ENCODE peak calls at places on chromosomes 2 and 18, in eight cellular contexts. U is GM12864, G is hepatocyte, H is fibroblast of villous mesenchyme, T is SK-N-SH, R is IMR-90, V is HFF-Myc, P is mucosa of descending colon. X is an unnamed sample.

GRCh38 chr2:174331731-174332606 is 2.8 kb upstream of the SP9 start:
- DNase-seq in U (no peak), G (no peak), H (no peak), T (no peak), R (no peak), V (no peak), P (no peak), X (no peak)

GRCh38 chr2:120397362-120397811 is 51.5 kb downstream of the INHBB start:
- DNase-seq in U (no peak), G (peak; percentile 37), H (peak; percentile 3), T (no peak), R (no peak), V (peak; percentile 1), P (no peak), X (no peak)

GRCh38 chr2:1685957-1686783 is 58.1 kb downstream of the PXDN start:
- DNase-seq in U (no peak), G (no peak), H (no peak), T (no peak), R (peak; percentile 62), V (no peak), P (no peak), X (no peak)

GRCh38 chr2:45432406-45432805 is 178.7 kb downstream of the SRBD1 start:
- DNase-seq in U (no peak), G (no peak), H (no peak), T (no peak), R (peak; percentile 12), V (no peak), P (no peak), X (no peak)

GRCh38 chr2:231941673-231942072 is 15.5 kb upstream of the NPPC start:
- DNase-seq in U (no peak), G (no peak), H (no peak), T (no peak), R (no peak), V (no peak), P (no peak), X (no peak)

GRCh38 chr2:240293865-240294461 is 141.5 kb upstream of the GPC1 start:
- DNase-seq in U (no peak), G (no peak), H (no peak), T (peak; percentile 19), R (peak; percentile 6), V (no peak), P (no peak), X (no peak)

GRCh38 chr18:23143059-23143831 is 8.0 kb downstream of the CABLES1 start:
- DNase-seq in U (no peak), G (peak; percentile 70), H (peak; percentile 44), T (no peak), R (no peak), V (no peak), P (peak; percentile 62), X (no peak)

GRCh38 chr2:74391209-74391579 is 11.1 kb upstream of the DCTN1 start:
- DNase-seq in U (no peak), G (peak; percentile 36), H (peak; percentile 32), T (no peak), R (peak; percentile 22), V (no peak), P (no peak), X (no peak)

DNA sequence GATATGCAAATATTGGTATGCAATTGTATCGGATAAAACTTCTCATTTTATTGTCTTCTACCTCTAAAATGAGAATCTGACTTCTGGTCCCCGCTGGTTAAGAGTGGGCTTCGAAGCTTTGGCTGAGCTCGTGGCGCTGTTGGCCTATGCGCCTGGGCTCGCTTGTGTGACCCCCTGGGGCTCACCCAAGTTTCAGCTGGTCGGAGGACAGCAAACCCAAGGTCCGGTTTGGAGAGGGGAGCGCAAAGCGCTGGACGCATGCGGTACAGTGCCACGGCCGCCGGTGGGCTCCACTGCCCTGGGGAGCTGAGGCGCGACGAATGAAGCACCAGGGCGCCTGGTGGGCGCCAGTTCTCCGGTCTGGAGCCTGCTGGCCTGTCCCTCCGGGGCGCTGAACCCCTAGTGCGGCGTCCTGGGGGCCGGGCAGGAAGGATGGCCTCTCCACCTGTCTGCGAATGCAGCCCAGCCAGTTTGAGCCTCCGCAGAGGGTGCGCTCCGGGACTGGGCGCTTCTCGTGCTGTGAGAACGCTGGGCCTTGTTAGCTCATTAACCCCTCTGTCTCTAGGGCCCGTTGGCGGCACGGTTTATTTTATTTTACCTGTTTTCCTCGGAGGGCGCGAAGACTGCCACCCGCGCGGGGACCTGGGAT is 10.3 kb downstream of the MEIS1 start:
- DNase-seq in U (no peak), G (peak; percentile 35), H (peak; percentile 73), T (no peak), R (no peak), V (no peak), P (no peak), X (no peak)
- TF ChIP-seq CTCF in U (no peak), G (peak; percentile 14), H (peak; percentile 43), T (no peak), R (peak; percentile 24), V (no peak), P (no peak), X (no peak)

DNA sequence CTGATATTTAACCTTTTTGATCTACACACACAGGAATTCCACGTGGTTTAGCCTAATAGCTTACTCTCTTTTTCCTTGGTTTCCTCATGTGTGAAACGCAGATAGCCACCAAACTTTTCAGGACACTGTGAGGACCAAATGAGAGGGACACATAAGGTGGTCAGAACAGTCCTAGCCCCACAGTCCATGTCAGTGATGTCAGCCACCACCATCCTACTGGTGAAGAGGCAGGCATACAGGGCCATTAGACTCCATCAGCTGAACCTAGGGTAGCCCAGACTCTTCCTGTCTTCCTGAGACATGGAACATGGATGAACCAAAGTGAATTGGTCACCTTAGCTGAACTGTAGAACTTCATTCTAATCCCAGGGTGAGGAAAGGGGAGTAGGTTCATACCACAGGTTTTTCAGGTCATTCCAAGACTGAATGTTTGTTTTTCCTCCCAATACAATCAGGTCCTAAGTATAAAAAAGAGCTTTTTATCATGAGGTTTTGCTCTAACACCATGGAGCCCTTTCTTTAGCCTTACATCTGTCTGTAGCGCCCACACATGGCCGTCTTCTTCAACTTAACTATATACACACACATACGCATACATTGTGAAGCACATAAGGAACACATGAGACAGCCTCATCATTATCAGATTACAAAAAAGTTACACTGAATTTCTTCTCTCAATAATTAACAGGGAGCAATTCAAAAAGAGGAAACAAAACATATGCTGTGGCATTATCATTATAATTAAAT is 18.4 kb upstream of the NFE2L2 start:
- DNase-seq in U (no peak), G (no peak), H (no peak), T (no peak), R (no peak), V (no peak), P (no peak), X (no peak)
- TF ChIP-seq CTCF in U (no peak), G (no peak), H (no peak), T (no peak), R (no peak), V (no peak), P (no peak), X (no peak)

GRCh38 chr2:182650704-182651103 is 65.4 kb upstream of the DNAJC10 start:
- DNase-seq in U (no peak), G (peak; percentile 23), H (peak; percentile 75), T (peak; percentile 16), R (peak; percentile 76), V (peak; percentile 35), P (no peak), X (peak; percentile 18)

GRCh38 chr2:182647499-182647787 is 68.6 kb upstream of the DNAJC10 start:
- DNase-seq in U (no peak), G (no peak), H (no peak), T (no peak), R (no peak), V (no peak), P (no peak), X (no peak)

GRCh38 chr2:182652326-182652725 is 63.7 kb upstream of the DNAJC10 start:
- DNase-seq in U (no peak), G (no peak), H (no peak), T (no peak), R (no peak), V (no peak), P (no peak), X (no peak)

GRCh38 chr2:182646763-182647498 is 69.1 kb upstream of the DNAJC10 start:
- DNase-seq in U (no peak), G (no peak), H (no peak), T (peak; percentile 31), R (no peak), V (no peak), P (no peak), X (no peak)

DNA sequence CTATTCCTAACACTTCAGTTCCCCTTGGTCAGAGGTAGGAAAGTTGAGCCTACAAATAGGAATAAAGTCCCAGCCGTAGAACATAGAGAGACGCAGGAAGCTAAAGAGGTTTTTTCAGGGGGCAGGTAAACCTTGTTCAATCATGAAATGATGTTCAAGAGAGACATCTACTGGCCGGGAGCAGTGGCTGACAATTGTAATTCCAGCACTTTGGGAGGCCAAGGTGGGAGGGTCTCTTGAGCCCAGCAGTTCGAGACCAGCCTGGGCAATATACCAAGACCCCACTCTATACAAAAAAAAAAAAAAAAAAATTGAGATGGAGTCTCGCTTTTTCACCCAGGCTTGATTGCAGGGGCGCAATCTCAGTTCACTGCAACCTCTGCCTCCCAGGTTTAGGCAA is 66.7 kb upstream of the DNAJC10 start:
- DNase-seq in U (no peak), G (peak; percentile 56), H (peak; percentile 43), T (peak; percentile 38), R (peak; percentile 46), V (peak; percentile 15), P (no peak), X (peak; percentile 21)
- TF ChIP-seq CTCF in U (peak; percentile 55), G (peak; percentile 72), H (peak; percentile 62), T (peak; percentile 72), R (peak; percentile 70), V (peak; percentile 62), P (no peak), X (peak; percentile 60)

DNA sequence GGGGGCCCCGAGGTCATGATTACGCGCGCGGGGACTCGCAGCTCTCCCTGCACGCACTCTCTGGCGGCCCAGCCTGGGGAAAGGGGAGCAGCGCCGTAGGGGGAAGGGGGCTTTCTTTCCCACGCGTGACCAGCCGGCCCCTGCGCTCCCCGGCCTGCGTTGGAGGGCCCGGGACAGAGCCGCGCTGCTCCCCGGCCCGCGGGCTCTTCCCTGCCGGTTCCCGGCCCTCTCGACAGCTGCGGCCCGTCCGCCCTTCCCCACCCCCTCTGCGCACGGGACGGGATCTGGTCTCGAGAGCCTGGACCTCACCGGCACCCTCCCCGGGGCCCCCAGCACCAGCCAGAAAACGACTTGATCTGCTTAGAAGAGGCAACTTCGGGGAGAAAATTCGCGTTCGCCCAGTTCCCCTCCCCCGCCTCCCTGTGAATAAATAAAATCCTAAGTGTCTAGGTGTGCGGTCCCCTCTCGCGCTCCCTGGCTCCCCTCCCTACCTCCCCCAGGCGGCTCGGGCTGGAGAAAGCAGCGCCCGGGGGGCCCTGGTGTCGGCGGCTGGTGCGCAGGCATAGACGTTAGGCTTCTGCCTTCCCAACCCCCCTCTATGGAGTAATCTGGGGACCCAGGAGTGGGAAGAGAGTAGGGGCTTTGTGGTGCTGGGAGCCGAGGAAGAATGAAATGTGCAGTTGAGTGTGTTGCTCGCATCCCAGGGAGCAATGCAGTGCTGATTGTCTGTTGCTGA is 793 bp upstream of the FIGN start:
- DNase-seq in U (no peak), G (peak; percentile 78), H (peak; percentile 29), T (peak; percentile 83), R (no peak), V (no peak), P (peak; percentile 20), X (peak; percentile 34)
- TF ChIP-seq CTCF in U (no peak), G (peak; percentile 19), H (peak; percentile 31), T (peak; percentile 34), R (peak; percentile 7), V (no peak), P (no peak), X (no peak)

X was measured in GM20000.